ENCODE peak calls at places on chromosome 10, in seven cellular contexts. C is HFFc6, K is SHP77, U is RWPE1, E is C1 segment of cervical spinal cord, T is iPS-NIHi11, X is NCI-H1105 treated with DMSO at 0.1 percent for 48 hours. J is an unnamed sample.

GRCh38 chr10:48383393-48383792 is 76.9 kb downstream of the MAPK8 start:
- DNase-seq in T (no peak), C (peak; percentile 34), U (no peak), E (no peak), K (no peak), X (no peak), J (peak; percentile 34)

GRCh38 chr10:132279873-132280645 is 27.7 kb downstream of the STK32C start:
- DNase-seq in U (no peak), X (no peak), E (no peak), K (no peak), T (no peak), C (no peak), J (no peak)

GRCh38 chr10:123582084-123582989 is 83.8 kb upstream of the GPR26 start:
- DNase-seq in U (peak; percentile 80), T (peak; percentile 84), E (peak; percentile 26), X (peak; percentile 46), C (peak; percentile 64), K (peak; percentile 52), J (peak; percentile 20)

GRCh38 chr10:89669985-89670384 is 24.9 kb upstream of the PANK1 start:
- DNase-seq in C (no peak), X (no peak), K (no peak), T (no peak), E (no peak), U (no peak), J (no peak)

GRCh38 chr10:43069597-43069996 is 7.3 kb upstream of the RET start:
- DNase-seq in U (no peak), K (no peak), T (no peak), E (no peak), C (no peak), X (no peak), J (no peak)

GRCh38 chr10:109931153-109931552 is 7.8 kb upstream of the XPNPEP1 start:
- DNase-seq in E (no peak), C (no peak), X (no peak), K (no peak), T (no peak), U (no peak), J (no peak)

GRCh38 chr10:116207180-116207579 is 65.8 kb downstream of the GFRA1 start:
- DNase-seq in E (no peak), C (no peak), U (no peak), T (no peak), K (no peak), X (no peak), J (no peak)

GRCh38 chr10:49512121-49512809 is 26.7 kb downstream of the ERCC6 start:
- DNase-seq in U (no peak), C (peak; percentile 17), X (peak; percentile 35), K (no peak), E (no peak), T (peak; percentile 31), J (peak; percentile 10)

GRCh38 chr10:47140752-47141348 is 159.1 kb upstream of the GDF10 start:
- DNase-seq in E (no peak), K (no peak), C (no peak), U (no peak), T (no peak), X (no peak), J (no peak)

GRCh38 chr10:593421-593820 is 96.0 kb downstream of the DIP2C start:
- DNase-seq in E (no peak), C (no peak), K (no peak), T (no peak), X (no peak), U (no peak), J (no peak)

GRCh38 chr10:36349445-36350063 is 707.5 kb upstream of the FZD8 start:
- DNase-seq in T (no peak), E (no peak), C (peak; percentile 10), U (no peak), X (no peak), K (no peak), J (peak; percentile 82)

GRCh38 chr10:3783721-3784432 is 1.1 kb downstream of the KLF6 start:
- DNase-seq in U (no peak), E (no peak), X (peak; percentile 53), C (peak; percentile 57), T (peak; percentile 31), K (no peak), J (peak; percentile 59)

GRCh38 chr10:24438800-24439199 is 229.9 kb downstream of the KIAA1217 start:
- DNase-seq in E (no peak), X (no peak), K (no peak), T (no peak), U (no peak), C (no peak), J (peak; percentile 76)

GRCh38 chr10:70162892-70163201 is 7.5 kb downstream of the SAR1A start:
- DNase-seq in X (no peak), K (no peak), T (no peak), E (no peak), U (no peak), C (no peak), J (no peak)